ENCODE peak calls at places on chromosomes 16 and 17, in six cellular contexts. O, L, T, K, Q and U are unnamed samples.

GRCh38 chr17:36534117-36534880 is at the start of gene MYO19:
- DNase-seq in Q (peak; percentile 81), K (no peak), L (peak; percentile 78), O (peak; percentile 59), T (no peak), U (peak; percentile 72)

GRCh38 chr17:40065041-40065770 is 2.4 kb downstream of the THRA start:
- DNase-seq in L (no peak), T (no peak), Q (peak; percentile 40), K (peak; percentile 54), O (no peak), U (no peak)

GRCh38 chr17:11948791-11949190 is 48.5 kb downstream of the ZNF18 start:
- DNase-seq in T (no peak), L (no peak), K (no peak), Q (no peak), O (no peak), U (no peak)

GRCh38 chr17:57294075-57294474 is 37.8 kb downstream of the MSI2 start:
- DNase-seq in Q (no peak), O (no peak), T (no peak), K (no peak), L (no peak), U (no peak)

GRCh38 chr16:3013491-3013951 is 798 bp downstream of the CLDN9 start:
- DNase-seq in O (no peak), K (no peak), L (no peak), Q (no peak), T (no peak), U (no peak)

GRCh38 chr16:89402962-89403361 is 87.4 kb downstream of the ANKRD11 start:
- DNase-seq in L (no peak), T (no peak), Q (no peak), O (peak; percentile 41), K (no peak), U (no peak)

GRCh38 chr17:27848941-27849340 is 44.2 kb downstream of the LYRM9 start:
- DNase-seq in Q (no peak), O (no peak), K (no peak), L (no peak), T (no peak), U (no peak)

GRCh38 chr17:58302919-58303551 is 22.3 kb upstream of the MPO start:
- DNase-seq in K (no peak), T (no peak), L (no peak), Q (peak; percentile 31), O (peak; percentile 83), U (peak; percentile 14)

GRCh38 chr16:1290032-1290431 is 19.4 kb upstream of the UBE2I start:
- DNase-seq in T (no peak), Q (no peak), L (no peak), O (peak; percentile 52), K (no peak), U (no peak)

GRCh38 chr17:27038676-27039075 is 255.2 kb upstream of the WSB1 start:
- DNase-seq in T (no peak), K (no peak), L (peak; percentile 34), O (peak; percentile 3), Q (peak; percentile 19), U (no peak)

GRCh38 chr16:30758988-30759461 is 2.8 kb downstream of the CFAP119 start:
- DNase-seq in O (peak; percentile 94), L (no peak), T (no peak), Q (no peak), K (no peak), U (no peak)

GRCh38 chr16:26645629-26646028 is 421.1 kb upstream of the C16orf82 start:
- DNase-seq in T (no peak), Q (peak; percentile 9), K (no peak), O (no peak), L (peak; percentile 38), U (no peak)

GRCh38 chr16:8852534-8852933 is 16.3 kb downstream of the CARHSP1 start:
- DNase-seq in K (no peak), L (no peak), T (no peak), Q (no peak), O (no peak), U (no peak)

GRCh38 chr17:74292495-74292894 is 18.5 kb downstream of the DNAI2 start:
- DNase-seq in O (no peak), Q (no peak), T (no peak), L (no peak), K (no peak), U (no peak)

GRCh38 chr17:82052638-82053059 is 951 bp downstream of the GPS1 start:
- DNase-seq in O (no peak), K (no peak), T (no peak), Q (no peak), L (no peak), U (no peak)

GRCh38 chr17:65562206-65562531 is 721 bp upstream of the AXIN2 start:
- DNase-seq in Q (no peak), L (no peak), K (peak; percentile 8), T (no peak), O (no peak), U (no peak)
- TF ChIP-seq POLR2AphosphoS5 in Q (no peak), L (no peak), K (no peak), T (no peak), O (no peak), U (no peak)

GRCh38 chr16:4342866-4343744 is 8.0 kb downstream of the PAM16 start:
- DNase-seq in T (no peak), Q (no peak), L (no peak), O (no peak), K (no peak), U (no peak)

GRCh38 chr16:4347010-4347409 is 4.1 kb downstream of the PAM16 start:
- DNase-seq in L (no peak), K (no peak), T (no peak), Q (no peak), O (peak; percentile 89), U (no peak)

GRCh38 chr16:4345439-4346204 is 5.5 kb downstream of the PAM16 start:
- DNase-seq in L (no peak), T (no peak), K (no peak), Q (no peak), O (peak; percentile 84), U (no peak)

GRCh38 chr16:4346205-4346781 is 4.8 kb downstream of the PAM16 start:
- DNase-seq in O (peak; percentile 67), Q (no peak), T (no peak), K (no peak), L (no peak), U (no peak)

GRCh38 chr16:4344659-4345438 is 6.3 kb downstream of the PAM16 start:
- DNase-seq in T (no peak), O (no peak), L (no peak), K (no peak), Q (no peak), U (peak; percentile 59)
- TF ChIP-seq POLR2AphosphoS5 in T (peak; percentile 21), O (no peak), L (no peak), K (no peak), Q (no peak), U (no peak)

GRCh38 chr17:38426441-38426840 is 1.8 kb upstream of the ARHGAP23 start:
- DNase-seq in L (no peak), Q (no peak), K (no peak), O (no peak), T (no peak), U (no peak)

GRCh38 chr17:38425744-38426143 is 2.5 kb upstream of the ARHGAP23 start:
- DNase-seq in T (no peak), L (no peak), Q (no peak), O (no peak), K (peak; percentile 86), U (no peak)

GRCh38 chr17:38424297-38424972 is 3.8 kb upstream of the ARHGAP23 start:
- DNase-seq in L (no peak), T (no peak), Q (no peak), K (no peak), O (no peak), U (no peak)

GRCh38 chr17:38427160-38427949 is 909 bp upstream of the ARHGAP23 start:
- DNase-seq in Q (no peak), K (no peak), T (no peak), O (no peak), L (no peak), U (no peak)

GRCh38 chr17:38425048-38425447 is 3.2 kb upstream of the ARHGAP23 start:
- DNase-seq in T (no peak), K (peak; percentile 49), L (no peak), O (no peak), Q (no peak), U (no peak)
- TF ChIP-seq POLR2AphosphoS5 in T (no peak), K (peak; percentile 32), L (no peak), O (no peak), Q (no peak), U (no peak)

GRCh38 chr17:79775635-79776034 is 2.3 kb upstream of the CBX2 start:
- DNase-seq in K (no peak), L (no peak), O (no peak), T (no peak), Q (no peak), U (no peak)

GRCh38 chr17:79777844-79778503 is at the start of gene CBX2:
- DNase-seq in K (peak; percentile 58), T (no peak), Q (peak; percentile 100), L (peak; percentile 98), O (peak; percentile 58), U (peak; percentile 77)

GRCh38 chr17:79776378-79777165 is 1.4 kb upstream of the CBX2 start:
- DNase-seq in K (peak; percentile 57), O (no peak), L (no peak), Q (no peak), T (no peak), U (no peak)

GRCh38 chr17:79778504-79779087 is 648 bp downstream of the CBX2 start:
- DNase-seq in L (no peak), K (no peak), O (no peak), Q (peak; percentile 87), T (no peak), U (no peak)

GRCh38 chr17:79777166-79777843 is 643 bp upstream of the CBX2 start:
- DNase-seq in O (peak; percentile 39), Q (no peak), T (no peak), L (peak; percentile 88), K (peak; percentile 44), U (peak; percentile 29)
- TF ChIP-seq POLR2AphosphoS5 in O (no peak), Q (peak; percentile 39), T (no peak), L (peak; percentile 49), K (no peak), U (no peak)

GRCh38 chr17:43393944-43394482 is 4.8 kb upstream of the ARL4D start:
- DNase-seq in L (peak; percentile 87), O (peak; percentile 90), K (peak; percentile 80), Q (peak; percentile 87), T (no peak), U (peak; percentile 95)
- TF ChIP-seq POLR2AphosphoS5 in L (no peak), O (no peak), K (no peak), Q (no peak), T (no peak), U (peak; percentile 89)